ENCODE peak calls at places on chromosomes 11 and 22, in eight cellular contexts. S is IMR-90, D is H9, B is GM23248, O is K562, A is DND-41, H is mesenchymal stem cell, X is HCT116. W is an unnamed sample.

GRCh38 chr11:12260731-12261521 is 116.4 kb upstream of the PARVA start:
- DNase-seq in B (no peak), O (no peak), A (no peak), D (no peak), S (no peak), H (no peak), X (no peak), W (no peak)

GRCh38 chr22:42172385-42173172 is 42.0 kb upstream of the CYP2D6 start:
- DNase-seq in H (no peak), A (no peak), S (peak), O (no peak), B (peak), X (no peak), D (no peak), W (no peak)

GRCh38 chr11:133964946-133965632 is 8.3 kb upstream of the IGSF9B start:
- DNase-seq in H (no peak), B (peak), X (no peak), S (no peak), D (no peak), A (no peak), O (no peak), W (no peak)

GRCh38 chr11:112776834-112777793 is 184.1 kb upstream of the NCAM1 start:
- DNase-seq in O (peak), A (no peak), H (no peak), S (no peak), X (no peak), B (no peak), D (no peak), W (no peak)

GRCh38 chr22:27680636-27681035 is 120.9 kb downstream of the MN1 start:
- DNase-seq in D (no peak), O (no peak), S (no peak), H (no peak), X (no peak), A (no peak), B (no peak), W (no peak)

GRCh38 chr11:11880179-11880578 is 38.4 kb downstream of the USP47 start:
- DNase-seq in X (no peak), O (no peak), D (no peak), B (no peak), S (no peak), H (no peak), A (no peak), W (no peak)

GRCh38 chr11:82719316-82719715 is 14.3 kb downstream of the FAM181B start:
- DNase-seq in D (no peak), H (no peak), B (no peak), O (no peak), X (no peak), A (no peak), S (no peak), W (no peak)

GRCh38 chr11:33725496-33725895 is 10.7 kb downstream of the CD59 start:
- DNase-seq in X (no peak), S (no peak), A (no peak), B (no peak), O (no peak), D (no peak), H (no peak), W (no peak)

GRCh38 chr11:12963789-12964536 is 45.2 kb upstream of the RASSF10 start:
- DNase-seq in X (peak), D (peak), S (peak), H (peak), B (peak), O (peak), A (peak), W (peak)

GRCh38 chr11:60954421-60954820 is 2.4 kb upstream of the SLC15A3 start:
- DNase-seq in S (no peak), O (no peak), D (no peak), B (no peak), A (no peak), X (no peak), H (no peak), W (no peak)

DNA sequence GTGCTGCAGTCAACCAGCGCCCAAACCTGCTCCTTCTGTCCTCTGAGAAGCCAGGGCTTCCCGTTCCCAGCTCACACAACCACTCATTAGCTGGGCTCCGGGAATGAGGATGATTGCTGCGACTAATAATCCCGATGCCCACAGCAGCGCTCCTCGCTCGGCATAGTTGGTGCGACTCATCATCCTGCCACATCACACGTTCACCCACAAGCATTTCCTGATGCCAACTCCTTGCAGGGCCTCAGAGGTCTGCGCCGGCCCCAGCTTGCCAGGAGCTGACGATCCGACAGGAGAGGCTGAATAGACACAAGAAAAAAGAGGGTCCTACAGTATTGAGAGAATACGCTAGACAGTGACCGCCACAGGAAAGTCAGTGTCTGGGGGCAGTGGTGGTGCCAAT is 10.6 kb upstream of the CSNK1E start:
- DNase-seq in D (no peak), A (no peak), B (peak), X (no peak), S (peak), O (no peak), H (peak), W (no peak)
- H2AFZ ChIP-seq in D (no peak), A (no peak), B (peak), X (no peak), S (peak), O (no peak), H (peak), W (no peak)

GRCh38 chr22:50053861-50054260 is 4.2 kb downstream of the TTLL8 start:
- DNase-seq in X (no peak), D (no peak), A (no peak), O (no peak), H (no peak), B (no peak), S (no peak), W (no peak)
- H2AFZ ChIP-seq in X (no peak), D (no peak), A (no peak), O (no peak), H (no peak), B (no peak), S (no peak), W (no peak)

DNA sequence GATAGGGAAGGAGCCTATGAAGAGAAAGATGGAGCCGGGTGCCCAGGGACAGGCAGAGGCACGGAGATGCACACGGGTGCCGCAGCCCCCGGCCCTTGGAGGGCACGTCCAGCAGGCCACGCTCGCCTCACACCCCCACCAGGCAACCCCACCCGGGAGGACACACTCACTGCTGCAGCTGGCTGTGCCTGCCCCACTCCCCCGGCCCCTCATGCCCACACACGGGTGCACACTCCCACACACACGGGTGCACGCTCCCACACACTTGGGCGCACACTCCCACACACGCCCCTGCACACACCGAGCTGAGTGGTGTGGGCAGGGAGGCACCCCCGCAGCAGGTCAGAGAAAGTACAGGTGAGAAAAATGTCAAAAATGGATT is 1.1 kb downstream of the MOB2 start:
- DNase-seq in A (no peak), B (no peak), D (no peak), H (no peak), O (no peak), S (no peak), X (no peak), W (no peak)
- H2AFZ ChIP-seq in A (no peak), B (no peak), D (no peak), H (no peak), O (no peak), S (no peak), X (no peak), W (no peak)

GRCh38 chr11:42315267-42315666 is 855.8 kb upstream of the LRRC4C start:
- DNase-seq in A (no peak), O (no peak), H (peak), B (no peak), X (no peak), D (no peak), S (no peak), W (no peak)
- H2AFZ ChIP-seq in A (no peak), O (no peak), H (no peak), B (no peak), X (no peak), D (no peak), S (no peak), W (no peak)

GRCh38 chr22:32615874-32616564 is 141.4 kb downstream of the FBXO7 start:
- DNase-seq in B (no peak), O (no peak), A (no peak), H (no peak), D (peak), S (no peak), X (no peak), W (no peak)
- H2AFZ ChIP-seq in B (no peak), O (no peak), A (no peak), H (no peak), D (no peak), S (no peak), X (no peak), W (no peak)

GRCh38 chr11:103849366-103849765 is 187.1 kb upstream of the DDI1 start:
- DNase-seq in X (no peak), O (no peak), S (no peak), A (no peak), D (no peak), B (no peak), H (no peak), W (no peak)

GRCh38 chr11:103845331-103845730 is 191.1 kb upstream of the DDI1 start:
- DNase-seq in O (no peak), H (no peak), S (no peak), B (no peak), X (no peak), D (no peak), A (no peak), W (no peak)

GRCh38 chr11:103842795-103843194 is 193.6 kb upstream of the DDI1 start:
- DNase-seq in B (peak), H (peak), X (no peak), D (no peak), S (peak), A (no peak), O (no peak), W (peak)

GRCh38 chr11:103842191-103842590 is 194.2 kb upstream of the DDI1 start:
- DNase-seq in X (no peak), A (no peak), D (no peak), B (no peak), S (no peak), H (no peak), O (no peak), W (no peak)

DNA sequence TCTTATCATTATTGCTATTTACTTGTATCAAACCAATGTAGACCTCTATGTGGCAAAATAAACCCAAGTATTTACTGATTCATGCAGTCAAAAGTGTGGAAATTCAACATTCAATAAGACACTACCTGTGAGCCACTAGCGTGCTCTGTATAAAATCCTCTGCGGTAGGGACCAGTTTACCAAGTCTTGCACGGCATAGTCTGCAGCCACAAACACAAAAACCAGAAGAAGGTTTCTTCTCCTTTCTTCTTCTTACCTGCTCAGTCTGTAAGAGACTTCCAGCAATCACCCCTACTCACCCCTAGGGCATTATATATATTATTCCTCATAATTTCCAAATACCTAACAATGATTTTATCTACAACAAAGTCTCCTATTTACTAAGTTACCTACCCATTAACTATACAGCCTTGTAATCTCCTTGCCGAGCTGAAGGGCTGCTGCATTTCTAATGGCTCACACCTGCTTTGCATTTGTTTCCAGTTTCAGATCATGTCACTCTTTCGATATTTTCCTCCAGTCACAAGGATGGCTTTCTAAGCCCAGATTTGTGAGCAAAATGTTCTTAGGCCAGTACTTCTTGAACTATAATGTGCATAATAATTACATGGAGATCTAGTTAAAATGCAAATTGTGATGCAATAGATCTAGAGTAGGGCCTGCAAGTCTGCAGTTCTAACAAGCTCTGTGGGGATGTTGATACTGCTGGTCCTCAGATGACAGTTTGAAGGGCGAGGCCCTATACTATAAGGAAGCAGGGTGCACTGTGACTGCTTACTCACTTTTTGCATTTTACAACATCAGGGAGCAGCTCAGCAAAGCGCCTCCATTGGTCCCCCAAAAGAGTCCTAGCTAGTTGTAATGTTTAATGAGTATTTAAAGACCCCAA is 191.9 kb upstream of the DDI1 start:
- DNase-seq in B (no peak), H (no peak), S (no peak), A (no peak), O (no peak), D (no peak), X (no peak), W (no peak)
- H2AFZ ChIP-seq in B (no peak), H (no peak), S (no peak), A (no peak), O (no peak), D (no peak), X (no peak), W (no peak)

GRCh38 chr11:6725386-6725896 is 42.3 kb upstream of the MRPL17 start:
- DNase-seq in B (no peak), H (no peak), A (no peak), D (no peak), O (no peak), S (no peak), X (no peak), W (no peak)

GRCh38 chr11:6724013-6724412 is 40.9 kb upstream of the MRPL17 start:
- DNase-seq in A (no peak), X (no peak), H (no peak), O (no peak), S (no peak), D (no peak), B (no peak), W (no peak)

GRCh38 chr11:6733326-6734030 is 38.3 kb downstream of the OR2AG2 start:
- DNase-seq in B (no peak), H (no peak), A (peak), S (no peak), D (no peak), O (no peak), X (no peak), W (no peak)

DNA sequence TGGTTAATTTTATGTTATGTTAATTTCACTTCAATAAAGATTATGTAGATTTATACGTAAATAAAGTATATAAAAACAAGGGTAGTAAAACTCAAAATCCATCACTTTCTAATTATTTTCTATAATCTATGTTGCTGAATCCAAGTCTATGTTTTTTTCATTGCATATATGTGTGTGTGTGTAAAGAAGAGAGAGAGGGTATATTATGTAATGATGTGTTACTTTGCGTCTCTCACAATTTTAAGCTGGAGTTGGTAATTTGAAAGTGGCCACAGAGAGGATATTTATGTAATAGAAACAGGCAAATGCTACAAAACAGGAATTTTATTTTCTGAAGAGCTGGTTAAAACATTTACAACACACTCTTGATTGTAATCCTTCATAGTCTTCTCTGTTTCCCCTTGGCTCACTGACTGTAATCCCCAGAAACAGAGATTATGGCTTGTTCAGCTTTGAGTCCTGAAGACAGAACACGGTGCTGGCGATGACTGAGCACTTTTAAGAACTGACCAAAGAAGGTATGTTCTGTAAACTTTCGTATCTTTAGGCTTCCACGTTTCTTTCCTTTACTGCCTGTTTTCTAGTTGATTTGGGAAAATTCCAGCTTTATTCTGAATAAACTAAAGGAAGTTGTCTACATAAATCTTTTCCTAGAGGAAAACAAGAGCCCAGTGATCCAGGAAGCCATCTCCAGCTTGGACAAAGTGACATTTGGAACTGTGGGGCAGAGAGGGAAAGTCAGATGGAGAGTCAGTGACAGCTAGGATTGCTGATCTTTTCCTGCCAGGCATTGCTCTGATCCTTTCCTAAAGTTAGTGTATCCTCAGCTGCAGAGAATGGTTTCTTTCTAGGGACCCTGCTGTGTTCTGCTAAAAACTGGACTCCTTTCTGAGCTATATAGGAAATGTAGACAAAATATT is 43.5 kb downstream of the OR2AG2 start:
- DNase-seq in X (no peak), S (no peak), O (peak), H (no peak), D (no peak), A (no peak), B (no peak), W (no peak)
- H2AFZ ChIP-seq in X (no peak), S (no peak), O (peak), H (peak), D (no peak), A (no peak), B (no peak), W (no peak)